ENCODE peak calls at places on chromosome 9, in four cellular contexts. X is left ventricle myocardium inferior, T is sigmoid colon, B is heart left ventricle. P is an unnamed sample.

GRCh38 chr9:113844466-113844865 is 31.6 kb upstream of the ZNF618 start:
- DNase-seq in X (no peak), T (no peak), B (no peak), P (no peak)

GRCh38 chr9:136693490-136694162 is 6.4 kb upstream of the AGPAT2 start:
- DNase-seq in X (no peak), T (no peak), B (no peak), P (no peak)

GRCh38 chr9:113984639-113985380 is 93.3 kb downstream of the AMBP start:
- DNase-seq in X (no peak), T (no peak), B (no peak), P (no peak)

GRCh38 chr9:137520614-137521404 is 29.4 kb downstream of the PNPLA7 start:
- DNase-seq in X (no peak), T (no peak), B (no peak), P (no peak)

GRCh38 chr9:124342402-124342945 is 72.8 kb downstream of the PSMB7 start:
- DNase-seq in X (no peak), T (no peak), B (no peak), P (peak; percentile 57)

GRCh38 chr9:124482431-124483031 is 24.7 kb downstream of the NR5A1 start:
- DNase-seq in X (no peak), T (no peak), B (no peak), P (no peak)

GRCh38 chr9:98019098-98019497 is 36.0 kb downstream of the ANP32B start:
- DNase-seq in X (no peak), T (no peak), B (no peak), P (no peak)

GRCh38 chr9:114313186-114313585 is 9.7 kb upstream of the ORM1 start:
- DNase-seq in X (no peak), T (no peak), B (no peak), P (no peak)

GRCh38 chr9:129597355-129598088 is 23.4 kb downstream of the C9orf50 start:
- DNase-seq in X (peak; percentile 72), T (peak; percentile 86), B (peak; percentile 70), P (peak; percentile 68)

GRCh38 chr9:115651456-115651855 is 502.1 kb upstream of the PAPPA start:
- DNase-seq in X (no peak), T (no peak), B (no peak), P (no peak)

GRCh38 chr9:133509179-133510083 is 15.3 kb downstream of the MYMK start:
- DNase-seq in X (no peak), T (no peak), B (no peak), P (no peak)

GRCh38 chr9:96654450-96655197 is 493 bp downstream of the PRXL2C start:
- DNase-seq in X (peak; percentile 88), T (peak; percentile 92), B (peak; percentile 91), P (peak; percentile 95)

GRCh38 chr9:1708215-1708614 is 306.9 kb upstream of the SMARCA2 start:
- DNase-seq in X (no peak), T (no peak), B (no peak), P (no peak)

GRCh38 chr9:21762064-21762463 is 40.4 kb upstream of the MTAP start:
- DNase-seq in X (no peak), T (no peak), B (no peak), P (no peak)

GRCh38 chr9:132006657-132007370 is 72.9 kb downstream of the MED27 start:
- DNase-seq in X (no peak), T (no peak), B (no peak), P (peak; percentile 30)

GRCh38 chr9:7119612-7120011 is 361.8 kb downstream of the KDM4C start:
- DNase-seq in X (no peak), T (no peak), B (no peak), P (no peak)

GRCh38 chr9:129351058-129351641 is 173.1 kb upstream of the IER5L start:
- DNase-seq in X (no peak), T (no peak), B (no peak), P (no peak)

GRCh38 chr9:116501871-116502270 is 185.2 kb upstream of the TRIM32 start:
- DNase-seq in X (no peak), T (no peak), B (no peak), P (peak; percentile 29)

GRCh38 chr9:131226226-131226625 is 50.1 kb downstream of the FAM78A start:
- DNase-seq in X (no peak), T (no peak), B (no peak), P (no peak)

GRCh38 chr9:93680445-93681315 is 104.3 kb downstream of the PHF2 start:
- DNase-seq in X (peak; percentile 13), T (peak; percentile 54), B (peak; percentile 14), P (no peak)

DNA sequence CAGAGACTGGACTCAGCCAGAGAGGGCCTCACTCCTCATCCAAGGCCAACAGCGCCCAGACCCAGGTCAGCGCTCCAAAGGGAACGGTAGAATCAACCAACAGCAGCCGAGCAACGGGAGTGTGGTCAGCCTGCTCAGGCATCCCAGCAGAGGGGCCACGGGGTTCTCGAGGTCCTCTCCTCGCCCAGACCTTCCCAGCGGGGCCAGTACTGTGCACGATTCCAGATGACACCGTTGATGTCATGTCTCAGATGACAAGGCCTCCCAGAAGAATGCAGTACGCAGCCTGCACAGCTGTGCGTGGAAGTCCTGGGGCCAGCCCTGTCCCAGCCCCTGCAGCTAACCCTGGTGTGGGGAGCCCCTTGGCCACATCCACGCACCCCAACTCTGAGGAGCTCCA is 141.0 kb upstream of the PPP1R26 start:
- DNase-seq in X (no peak), T (peak; percentile 50), B (no peak), P (no peak)
- H3K4me3 ChIP-seq in X (no peak overlapping the region), T (no peak overlapping the region), B (no peak overlapping the region), P (no peak overlapping the region)

GRCh38 chr9:72871685-72872084 is 81.2 kb downstream of the ALDH1A1 start:
- DNase-seq in X (no peak), T (no peak), B (no peak), P (peak; percentile 47)
- TF ChIP-seq CTCF in X (peak; percentile 62), T (peak; percentile 31), B (peak; percentile 41), P (peak; percentile 43)

GRCh38 chr9:95494022-95494415 is 22.8 kb downstream of the PTCH1 start:
- DNase-seq in X (no peak), T (no peak), B (no peak), P (no peak)
- H3K4me3 ChIP-seq in X (no peak overlapping the region), T (peak overlapping the region; percentile 8), B (no peak overlapping the region), P (no peak overlapping the region)

GRCh38 chr9:120928720-120929389 is 2.3 kb upstream of the TRAF1 start:
- DNase-seq in X (peak; percentile 81), T (peak; percentile 88), B (peak; percentile 83), P (peak; percentile 42)
- TF ChIP-seq CTCF in X (peak; percentile 51), T (no peak), B (peak; percentile 25), P (no peak)